ENCODE peak calls at places on chromosomes 4 and X, in seven cellular contexts. N, Z, B, I, T, O and P are unnamed samples.

GRCh38 chr4:122099896-122100295 is 52.2 kb upstream of the BLTP1 start:
- DNase-seq in B (no peak), O (no peak), I (no peak), T (peak), N (peak), Z (no peak), P (no peak)

GRCh38 chr4:76748649-76749048 is 149.3 kb downstream of the SOWAHB start:
- DNase-seq in N (no peak), B (no peak), O (peak), I (no peak), Z (peak), T (no peak), P (no peak)

GRCh38 chrX:143634701-143635442 is 1.0 kb downstream of the SLITRK4 start:
- DNase-seq in I (peak), O (no peak), N (no peak), B (no peak), T (no peak), Z (no peak), P (no peak)

GRCh38 chr4:100421356-100421978 is 96.4 kb downstream of the EMCN start:
- DNase-seq in N (peak), Z (no peak), T (peak), B (no peak), O (peak), I (no peak), P (no peak)

GRCh38 chr4:4182835-4183568 is 43.7 kb downstream of the OTOP1 start:
- DNase-seq in O (peak), B (no peak), I (peak), N (no peak), T (no peak), Z (peak), P (no peak)

GRCh38 chr4:8665406-8666360 is 73.1 kb downstream of the CPZ start:
- DNase-seq in Z (no peak), B (no peak), T (no peak), N (no peak), I (no peak), O (no peak), P (no peak)

GRCh38 chr4:166165829-166166420 is 292.9 kb downstream of the TLL1 start:
- DNase-seq in I (peak), O (peak), T (peak), N (peak), Z (peak), B (no peak), P (peak)

GRCh38 chr4:71566856-71567255 is 217.0 kb downstream of the GC start:
- DNase-seq in I (no peak), N (no peak), Z (no peak), B (no peak), O (no peak), T (no peak), P (no peak)

GRCh38 chrX:35076061-35076460 is 133.5 kb downstream of the FAM47B start:
- DNase-seq in N (no peak), Z (no peak), I (no peak), T (no peak), B (no peak), O (no peak), P (no peak)

GRCh38 chrX:12245650-12246645 is 107.7 kb downstream of the FRMPD4 start:
- DNase-seq in T (no peak), N (peak), O (no peak), B (no peak), I (no peak), Z (no peak), P (no peak)

GRCh38 chr4:10107111-10108091 is 9.2 kb downstream of the WDR1 start:
- DNase-seq in B (no peak), O (no peak), T (no peak), Z (no peak), I (no peak), N (no peak), P (no peak)

GRCh38 chr4:140568507-140569306 is at the start of gene UCP1:
- DNase-seq in O (no peak), N (no peak), I (peak), Z (no peak), B (no peak), T (no peak), P (no peak)

GRCh38 chrX:130321550-130321949 is 18.2 kb upstream of the SLC25A14 start:
- DNase-seq in T (no peak), I (no peak), N (no peak), Z (peak), B (no peak), O (no peak), P (no peak)

GRCh38 chr4:4480685-4481393 is 61.0 kb downstream of the STX18 start:
- DNase-seq in I (peak), Z (no peak), T (no peak), B (no peak), N (no peak), O (no peak), P (no peak)

GRCh38 chr4:113471141-113471860 is 290.2 kb downstream of the CAMK2D start:
- DNase-seq in N (peak), I (no peak), B (no peak), O (no peak), Z (no peak), T (no peak), P (no peak)

GRCh38 chrX:15674514-15674898 is 9.9 kb upstream of the CLTRN start:
- DNase-seq in N (no peak), Z (peak), B (peak), O (peak), I (peak), T (peak), P (peak)

GRCh38 chr4:65917486-65917885 is 247.2 kb upstream of the EPHA5 start:
- DNase-seq in N (peak), B (no peak), O (no peak), Z (no peak), I (no peak), T (no peak), P (no peak)

GRCh38 chrX:108516184-108516583 is 76.5 kb downstream of the COL4A5 start:
- DNase-seq in Z (no peak), N (peak), T (no peak), O (no peak), I (no peak), B (no peak), P (peak)

GRCh38 chr4:27360651-27361347 is 500.2 kb downstream of the STIM2 start:
- DNase-seq in O (no peak), Z (no peak), B (no peak), T (no peak), I (peak), N (peak), P (no peak)

GRCh38 chrX:153669174-153669890 is 4.3 kb downstream of the PNCK start:
- DNase-seq in N (no peak), I (no peak), Z (peak), O (peak), T (no peak), B (no peak), P (no peak)

GRCh38 chrX:40987413-40987812 is 97.8 kb upstream of the USP9X start:
- DNase-seq in T (no peak), I (no peak), N (no peak), O (no peak), B (no peak), Z (no peak), P (no peak)

GRCh38 chrX:63404332-63404731 is 53.2 kb upstream of the SPIN4 start:
- DNase-seq in I (no peak), O (no peak), B (no peak), Z (no peak), T (no peak), N (no peak), P (no peak)

GRCh38 chr4:89158884-89159503 is 47.7 kb downstream of the TIGD2 start:
- DNase-seq in T (peak), O (peak), Z (peak), B (no peak), I (no peak), N (peak), P (peak)

GRCh38 chr4:43932448-43932847 is 516.2 kb downstream of the KCTD8 start:
- DNase-seq in O (no peak), T (no peak), B (no peak), Z (no peak), I (no peak), N (no peak), P (no peak)